ENCODE peak calls at places on chromosomes 12 and 14, in seven cellular contexts. One of them, this sample, is unnamed.

GRCh38 chr14:36553650-36554260 is 28.7 kb downstream of the NKX2-8 start:
- DNase-seq in progenitor cell of endocrine pancreas: no peak
- DNase-seq in suprapubic skin: no peak
- DNase-seq in H9: no peak
- DNase-seq in RWPE1: peak
- DNase-seq in GM20000: peak
- DNase-seq in astrocyte of the spinal cord: peak
- DNase-seq in this sample: no peak

GRCh38 chr14:90815817-90816662 is at the start of gene TTC7B:
- DNase-seq in progenitor cell of endocrine pancreas: peak
- DNase-seq in suprapubic skin: no peak
- DNase-seq in H9: peak
- DNase-seq in RWPE1: peak
- DNase-seq in GM20000: peak
- DNase-seq in astrocyte of the spinal cord: no peak
- DNase-seq in this sample: peak

GRCh38 chr12:92466391-92467305 is 236.1 kb upstream of the PLEKHG7 start:
- DNase-seq in progenitor cell of endocrine pancreas: no peak
- DNase-seq in suprapubic skin: no peak
- DNase-seq in H9: peak
- DNase-seq in RWPE1: no peak
- DNase-seq in GM20000: no peak
- DNase-seq in astrocyte of the spinal cord: peak
- DNase-seq in this sample: no peak

GRCh38 chr12:15131462-15131861 is 89.8 kb downstream of the RERG start:
- DNase-seq in progenitor cell of endocrine pancreas: no peak
- DNase-seq in suprapubic skin: no peak
- DNase-seq in H9: no peak
- DNase-seq in RWPE1: peak
- DNase-seq in GM20000: no peak
- DNase-seq in astrocyte of the spinal cord: peak
- DNase-seq in this sample: no peak

GRCh38 chr12:31521972-31522371 is 69.0 kb downstream of the DENND5B start:
- DNase-seq in progenitor cell of endocrine pancreas: no peak
- DNase-seq in suprapubic skin: no peak
- DNase-seq in H9: no peak
- DNase-seq in RWPE1: no peak
- DNase-seq in GM20000: no peak
- DNase-seq in astrocyte of the spinal cord: peak
- DNase-seq in this sample: no peak

GRCh38 chr12:111093428-111094142 is 173.2 kb upstream of the MYL2 start:
- DNase-seq in progenitor cell of endocrine pancreas: no peak
- DNase-seq in suprapubic skin: no peak
- DNase-seq in H9: no peak
- DNase-seq in RWPE1: no peak
- DNase-seq in GM20000: peak
- DNase-seq in astrocyte of the spinal cord: no peak
- DNase-seq in this sample: no peak

GRCh38 chr12:67486671-67487070 is 161.9 kb upstream of the DYRK2 start:
- DNase-seq in progenitor cell of endocrine pancreas: no peak
- DNase-seq in suprapubic skin: no peak
- DNase-seq in H9: no peak
- DNase-seq in RWPE1: no peak
- DNase-seq in GM20000: no peak
- DNase-seq in astrocyte of the spinal cord: no peak
- DNase-seq in this sample: no peak

GRCh38 chr14:23640524-23641141 is 4.5 kb downstream of the DHRS2 start:
- DNase-seq in progenitor cell of endocrine pancreas: no peak
- DNase-seq in suprapubic skin: no peak
- DNase-seq in H9: peak
- DNase-seq in RWPE1: no peak
- DNase-seq in GM20000: no peak
- DNase-seq in astrocyte of the spinal cord: peak
- DNase-seq in this sample: no peak

GRCh38 chr14:50038398-50039119 is 77.8 kb downstream of the VCPKMT start:
- DNase-seq in progenitor cell of endocrine pancreas: no peak
- DNase-seq in suprapubic skin: no peak
- DNase-seq in H9: no peak
- DNase-seq in RWPE1: peak
- DNase-seq in GM20000: peak
- DNase-seq in astrocyte of the spinal cord: peak
- DNase-seq in this sample: no peak

GRCh38 chr12:105740337-105740736 is 398.4 kb downstream of the NUAK1 start:
- DNase-seq in progenitor cell of endocrine pancreas: no peak
- DNase-seq in suprapubic skin: no peak
- DNase-seq in H9: no peak
- DNase-seq in RWPE1: no peak
- DNase-seq in GM20000: no peak
- DNase-seq in astrocyte of the spinal cord: peak
- DNase-seq in this sample: no peak

GRCh38 chr12:124915249-124916236 is 1.1 kb upstream of the UBC start:
- DNase-seq in progenitor cell of endocrine pancreas: no peak
- DNase-seq in suprapubic skin: peak
- DNase-seq in H9: peak
- DNase-seq in RWPE1: no peak
- DNase-seq in GM20000: no peak
- DNase-seq in astrocyte of the spinal cord: no peak
- DNase-seq in this sample: no peak

GRCh38 chr14:96249016-96249415 is 7.0 kb upstream of the BDKRB1 start:
- DNase-seq in progenitor cell of endocrine pancreas: no peak
- DNase-seq in suprapubic skin: no peak
- DNase-seq in H9: no peak
- DNase-seq in RWPE1: peak
- DNase-seq in GM20000: no peak
- DNase-seq in astrocyte of the spinal cord: peak
- DNase-seq in this sample: no peak

GRCh38 chr12:44457465-44457864 is 418.6 kb downstream of the NELL2 start:
- DNase-seq in progenitor cell of endocrine pancreas: no peak
- DNase-seq in suprapubic skin: no peak
- DNase-seq in H9: no peak
- DNase-seq in RWPE1: no peak
- DNase-seq in GM20000: no peak
- DNase-seq in astrocyte of the spinal cord: no peak
- DNase-seq in this sample: no peak

GRCh38 chr12:25864287-25864686 is 94.2 kb upstream of the RASSF8 start:
- DNase-seq in progenitor cell of endocrine pancreas: no peak
- DNase-seq in suprapubic skin: no peak
- DNase-seq in H9: no peak
- DNase-seq in RWPE1: no peak
- DNase-seq in GM20000: no peak
- DNase-seq in astrocyte of the spinal cord: peak
- DNase-seq in this sample: no peak

GRCh38 chr12:62738105-62738504 is 196.8 kb downstream of the PPM1H start:
- DNase-seq in progenitor cell of endocrine pancreas: no peak
- DNase-seq in suprapubic skin: no peak
- DNase-seq in H9: no peak
- DNase-seq in RWPE1: no peak
- DNase-seq in GM20000: no peak
- DNase-seq in astrocyte of the spinal cord: peak
- DNase-seq in this sample: no peak

GRCh38 chr12:120103044-120103338 is 13.6 kb downstream of the RAB35 start:
- DNase-seq in progenitor cell of endocrine pancreas: no peak
- DNase-seq in suprapubic skin: no peak
- DNase-seq in H9: no peak
- DNase-seq in RWPE1: no peak
- DNase-seq in GM20000: no peak
- DNase-seq in astrocyte of the spinal cord: no peak
- DNase-seq in this sample: no peak

GRCh38 chr12:12181516-12181915 is 85.3 kb downstream of the LRP6 start:
- DNase-seq in progenitor cell of endocrine pancreas: no peak
- DNase-seq in suprapubic skin: no peak
- DNase-seq in H9: no peak
- DNase-seq in RWPE1: peak
- DNase-seq in GM20000: no peak
- DNase-seq in astrocyte of the spinal cord: peak
- DNase-seq in this sample: no peak

GRCh38 chr12:71046215-71046614 is 111.6 kb downstream of the TSPAN8 start:
- DNase-seq in progenitor cell of endocrine pancreas: no peak
- DNase-seq in suprapubic skin: no peak
- DNase-seq in H9: no peak
- DNase-seq in RWPE1: peak
- DNase-seq in GM20000: no peak
- DNase-seq in astrocyte of the spinal cord: peak
- DNase-seq in this sample: no peak

GRCh38 chr14:31122098-31122611 is 85.4 kb downstream of the HECTD1 start:
- DNase-seq in progenitor cell of endocrine pancreas: no peak
- DNase-seq in suprapubic skin: no peak
- DNase-seq in H9: no peak
- DNase-seq in RWPE1: no peak
- DNase-seq in GM20000: no peak
- DNase-seq in astrocyte of the spinal cord: peak
- DNase-seq in this sample: no peak

DNA sequence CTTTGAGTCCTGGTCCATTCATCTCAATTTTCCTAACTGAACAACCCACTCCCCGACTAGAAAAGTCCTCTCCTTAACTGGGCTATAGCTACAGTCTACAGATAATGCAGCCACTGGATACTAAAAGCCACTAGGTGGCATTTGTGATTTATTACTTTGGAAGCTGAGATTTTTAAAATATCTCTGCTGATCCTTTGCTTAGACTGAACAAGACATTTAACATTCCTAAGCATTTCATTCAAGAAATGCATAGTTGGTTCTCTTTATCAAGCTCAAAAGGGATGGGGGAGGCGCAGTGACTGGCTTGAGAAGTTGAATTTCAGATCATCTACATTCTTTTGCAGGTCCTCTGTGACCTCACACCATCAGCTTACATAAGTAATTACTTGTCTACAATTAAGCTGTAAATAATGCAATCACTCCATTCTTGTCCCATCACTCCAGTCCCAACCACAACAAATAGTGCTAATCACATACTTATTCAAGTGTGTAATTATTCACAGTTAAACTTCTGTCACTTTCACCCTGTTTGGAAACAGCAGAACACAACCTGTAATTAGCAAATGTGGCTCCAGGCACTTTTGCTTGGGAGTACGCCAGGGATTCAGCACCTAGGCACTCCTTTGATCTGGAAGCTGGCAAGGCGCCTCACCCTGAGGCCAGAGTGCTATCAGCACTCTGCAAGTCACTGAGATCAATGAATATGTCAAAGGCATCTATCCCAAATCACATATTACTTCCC is 203.5 kb downstream of the NOVA1 start:
- DNase-seq in progenitor cell of endocrine pancreas: no peak
- DNase-seq in suprapubic skin: no peak
- DNase-seq in H9: peak
- DNase-seq in RWPE1: no peak
- DNase-seq in GM20000: no peak
- DNase-seq in astrocyte of the spinal cord: peak
- DNase-seq in this sample: no peak
- TF ChIP-seq CTCF in progenitor cell of endocrine pancreas: peak
- TF ChIP-seq CTCF in suprapubic skin: no peak
- TF ChIP-seq CTCF in H9: peak
- TF ChIP-seq CTCF in RWPE1: no peak
- TF ChIP-seq CTCF in GM20000: no peak
- TF ChIP-seq CTCF in astrocyte of the spinal cord: peak
- TF ChIP-seq CTCF in this sample: peak

GRCh38 chr14:43539210-43539609 is 967.9 kb downstream of the FSCB start:
- DNase-seq in progenitor cell of endocrine pancreas: no peak
- DNase-seq in suprapubic skin: no peak
- DNase-seq in H9: peak
- DNase-seq in RWPE1: peak
- DNase-seq in GM20000: no peak
- DNase-seq in astrocyte of the spinal cord: peak
- DNase-seq in this sample: no peak
- TF ChIP-seq CTCF in progenitor cell of endocrine pancreas: peak
- TF ChIP-seq CTCF in suprapubic skin: no peak
- TF ChIP-seq CTCF in H9: peak
- TF ChIP-seq CTCF in RWPE1: peak
- TF ChIP-seq CTCF in GM20000: no peak
- TF ChIP-seq CTCF in astrocyte of the spinal cord: peak
- TF ChIP-seq CTCF in this sample: peak

DNA sequence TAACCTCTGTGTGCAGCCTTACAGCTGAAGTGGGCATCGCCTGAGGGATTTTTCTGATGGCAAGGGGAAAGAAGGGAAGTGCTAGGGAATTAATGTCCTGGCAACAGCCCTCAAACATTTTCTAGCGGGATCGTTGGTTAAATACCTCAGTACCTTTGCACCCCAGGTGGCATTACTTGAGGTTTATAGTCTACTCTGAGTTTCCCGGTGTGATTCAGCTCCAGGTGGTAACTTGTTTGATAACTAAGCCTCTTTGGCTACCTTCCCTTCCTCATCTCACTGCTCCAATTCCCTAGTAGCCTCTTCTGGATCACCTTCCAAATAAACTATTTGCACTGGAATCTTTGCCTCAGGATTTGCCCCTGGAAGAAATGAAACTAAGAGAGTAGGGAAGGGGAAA is 237.0 kb upstream of the SSTR1 start:
- DNase-seq in progenitor cell of endocrine pancreas: no peak
- DNase-seq in suprapubic skin: no peak
- DNase-seq in H9: no peak
- DNase-seq in RWPE1: no peak
- DNase-seq in GM20000: no peak
- DNase-seq in astrocyte of the spinal cord: no peak
- DNase-seq in this sample: no peak
- TF ChIP-seq CTCF in progenitor cell of endocrine pancreas: no peak
- TF ChIP-seq CTCF in suprapubic skin: no peak
- TF ChIP-seq CTCF in H9: no peak
- TF ChIP-seq CTCF in RWPE1: no peak
- TF ChIP-seq CTCF in GM20000: no peak
- TF ChIP-seq CTCF in astrocyte of the spinal cord: no peak
- TF ChIP-seq CTCF in this sample: no peak

GRCh38 chr14:99201351-99202073 is 70.5 kb downstream of the BCL11B start:
- DNase-seq in progenitor cell of endocrine pancreas: no peak
- DNase-seq in suprapubic skin: no peak
- DNase-seq in H9: no peak
- DNase-seq in RWPE1: no peak
- DNase-seq in GM20000: no peak
- DNase-seq in astrocyte of the spinal cord: no peak
- DNase-seq in this sample: no peak

GRCh38 chr14:99203801-99204200 is 68.2 kb downstream of the BCL11B start:
- DNase-seq in progenitor cell of endocrine pancreas: no peak
- DNase-seq in suprapubic skin: no peak
- DNase-seq in H9: no peak
- DNase-seq in RWPE1: no peak
- DNase-seq in GM20000: no peak
- DNase-seq in astrocyte of the spinal cord: no peak
- DNase-seq in this sample: no peak

GRCh38 chr14:99200654-99201005 is 71.4 kb downstream of the BCL11B start:
- DNase-seq in progenitor cell of endocrine pancreas: no peak
- DNase-seq in suprapubic skin: no peak
- DNase-seq in H9: no peak
- DNase-seq in RWPE1: no peak
- DNase-seq in GM20000: no peak
- DNase-seq in astrocyte of the spinal cord: no peak
- DNase-seq in this sample: no peak

GRCh38 chr14:99203080-99203479 is 68.9 kb downstream of the BCL11B start:
- DNase-seq in progenitor cell of endocrine pancreas: no peak
- DNase-seq in suprapubic skin: no peak
- DNase-seq in H9: no peak
- DNase-seq in RWPE1: no peak
- DNase-seq in GM20000: no peak
- DNase-seq in astrocyte of the spinal cord: no peak
- DNase-seq in this sample: no peak

DNA sequence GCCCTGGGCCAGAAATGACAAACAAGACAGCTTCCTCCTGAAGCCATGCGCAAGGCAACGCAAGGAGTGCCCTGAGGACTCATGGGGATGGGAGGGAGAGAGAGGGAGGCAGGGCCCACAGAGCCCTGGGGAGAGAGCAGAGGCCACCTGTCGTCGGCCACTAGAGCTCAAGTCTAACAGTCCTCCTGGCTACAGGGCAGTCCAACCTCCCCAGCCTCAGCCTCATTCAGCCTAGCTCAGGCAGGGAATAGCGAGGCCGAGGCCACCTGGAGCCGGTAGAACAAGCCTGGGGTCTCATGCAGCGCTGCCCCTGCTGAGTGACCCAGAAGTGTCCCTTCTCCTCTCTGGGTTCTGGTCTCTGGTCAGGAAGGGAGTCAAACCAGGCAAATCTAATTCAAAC is 69.5 kb downstream of the BCL11B start:
- DNase-seq in progenitor cell of endocrine pancreas: no peak
- DNase-seq in suprapubic skin: no peak
- DNase-seq in H9: no peak
- DNase-seq in RWPE1: no peak
- DNase-seq in GM20000: no peak
- DNase-seq in astrocyte of the spinal cord: no peak
- DNase-seq in this sample: no peak
- TF ChIP-seq CTCF in progenitor cell of endocrine pancreas: no peak
- TF ChIP-seq CTCF in suprapubic skin: no peak
- TF ChIP-seq CTCF in H9: no peak
- TF ChIP-seq CTCF in RWPE1: no peak
- TF ChIP-seq CTCF in GM20000: no peak
- TF ChIP-seq CTCF in astrocyte of the spinal cord: no peak
- TF ChIP-seq CTCF in this sample: no peak

This sample was measured in D721Med.